ENCODE peak calls at places on chromosomes 5 and 9, in five cellular contexts. V is HepG2, L is HCT116, W is H1, C is K562. R is an unnamed sample.

GRCh38 chr5:34791761-34792244 is 47.2 kb upstream of the TTC23L start:
- DNase-seq in V (no peak), L (no peak), W (no peak), C (no peak), R (no peak)

GRCh38 chr5:178542455-178542854 is 47.7 kb downstream of the COL23A1 start:
- DNase-seq in V (no peak), L (no peak), W (no peak), C (no peak), R (no peak)

GRCh38 chr5:157020508-157021213 is 38.3 kb downstream of the HAVCR1 start:
- DNase-seq in V (no peak), L (no peak), W (no peak), C (no peak), R (no peak)

GRCh38 chr9:70805953-70806352 is 315.5 kb downstream of the TRPM3 start:
- DNase-seq in V (no peak), L (no peak), W (no peak), C (no peak), R (no peak)

GRCh38 chr5:82308997-82309670 is 31.0 kb upstream of the RPS23 start:
- DNase-seq in V (no peak), L (no peak), W (no peak), C (no peak), R (no peak)

GRCh38 chr5:151405334-151405872 is 42.0 kb upstream of the SLC36A1 start:
- DNase-seq in V (no peak), L (no peak), W (no peak), C (no peak), R (no peak)

GRCh38 chr9:121217609-121218292 is 16.1 kb upstream of the RAB14 start:
- DNase-seq in V (no peak), L (no peak), W (no peak), C (peak; percentile 25), R (no peak)

GRCh38 chr5:1292139-1292538 is 2.7 kb downstream of the TERT start:
- DNase-seq in V (no peak), L (no peak), W (peak; percentile 41), C (no peak), R (no peak)

GRCh38 chr9:16335788-16336580 is 534.5 kb downstream of the BNC2 start:
- DNase-seq in V (no peak), L (peak; percentile 22), W (no peak), C (no peak), R (no peak)

GRCh38 chr5:86332851-86333250 is 284.9 kb upstream of the COX7C start:
- DNase-seq in V (no peak), L (no peak), W (no peak), C (no peak), R (no peak)

GRCh38 chr9:71765693-71766092 is 2.6 kb downstream of the CEMIP2 start:
- DNase-seq in V (peak; percentile 79), L (no peak), W (no peak), C (no peak), R (no peak)

GRCh38 chr9:4640027-4640426 is 22.1 kb upstream of the PLPP6 start:
- DNase-seq in V (peak; percentile 15), L (peak; percentile 31), W (no peak), C (peak; percentile 10), R (no peak)

DNA sequence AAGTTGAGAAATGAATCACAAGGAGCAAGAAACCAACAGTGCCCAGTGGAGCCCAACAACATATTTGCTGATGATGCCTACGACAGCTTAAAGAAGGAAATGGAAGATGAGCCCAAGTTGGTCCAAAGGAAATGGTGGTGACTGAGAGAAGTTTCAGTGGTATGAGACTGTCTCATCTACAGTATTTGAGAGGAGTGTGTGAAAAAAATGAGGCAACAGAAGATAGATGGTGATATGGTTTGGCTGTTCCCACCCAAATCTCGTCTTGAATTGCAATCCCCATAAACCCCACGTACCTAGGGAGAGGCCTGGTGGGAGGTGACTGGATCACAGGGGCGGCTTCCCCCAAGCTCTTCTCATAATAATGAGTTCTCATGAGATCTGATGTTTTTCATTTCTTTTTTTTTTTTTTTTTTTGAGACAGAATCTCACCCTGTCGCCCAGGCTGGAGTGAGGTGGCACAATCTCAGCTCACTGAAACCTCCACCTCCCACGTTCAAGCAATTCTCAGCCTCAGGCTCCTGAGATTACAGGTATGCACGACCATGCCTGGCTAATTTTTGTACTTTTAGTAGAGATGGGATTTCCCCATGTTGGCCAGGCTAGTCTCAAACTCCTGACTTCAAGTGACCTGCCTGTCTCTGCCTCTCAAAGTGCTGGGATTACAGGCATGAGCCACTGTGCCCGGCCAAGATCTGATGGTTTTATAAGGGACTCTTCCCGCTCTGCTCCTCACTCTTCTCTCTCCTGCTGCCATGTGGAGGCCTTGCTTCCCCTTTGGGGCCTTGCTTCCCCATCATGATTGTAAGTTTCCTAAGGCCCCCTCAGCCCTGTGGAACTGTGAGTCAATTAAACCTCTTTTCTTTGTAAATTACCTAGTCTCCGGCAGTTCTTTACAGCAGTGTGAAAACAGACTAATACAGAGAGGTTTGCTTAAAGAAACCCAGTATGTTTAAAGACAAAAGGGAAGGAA is 30.2 kb downstream of the EFCAB9 start:
- DNase-seq in V (no peak), L (no peak), W (no peak), C (no peak), R (no peak)
- TF ChIP-seq ZNF274 in V (no peak), L (no peak), W (no peak), C (no peak), R (no peak)

DNA sequence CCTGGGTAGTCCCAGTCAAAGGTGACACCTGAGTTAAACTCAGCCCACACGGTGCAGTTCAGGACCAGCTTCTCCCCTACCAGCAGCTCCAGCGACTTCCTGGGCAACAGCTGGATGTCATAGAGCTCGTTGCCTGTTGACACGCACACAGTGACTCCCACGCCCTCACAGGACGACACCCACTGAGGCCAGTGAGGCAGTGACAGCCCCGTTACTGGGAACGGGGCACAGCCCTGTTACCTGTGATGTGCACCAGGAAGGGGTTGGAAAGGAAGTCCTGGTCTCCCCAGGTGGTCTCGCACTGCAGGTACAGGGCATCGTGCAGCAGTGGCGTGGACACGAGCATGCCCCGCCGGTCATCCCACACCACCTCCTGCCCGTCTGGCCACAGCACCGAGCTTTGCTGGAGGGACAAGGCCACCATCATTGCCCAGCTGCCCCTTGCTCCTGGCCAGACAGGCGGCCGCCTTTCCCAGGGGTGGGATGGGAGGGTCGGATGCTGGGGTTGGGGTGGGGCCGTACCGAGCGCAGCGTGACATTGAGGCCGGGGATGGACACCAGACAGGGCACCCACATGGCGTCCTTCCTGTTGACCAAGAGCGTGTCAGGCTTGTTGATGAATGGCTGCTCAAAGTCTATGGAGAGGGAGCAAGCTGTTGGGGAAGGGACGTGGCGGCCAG is 19.6 kb downstream of the FLT4 start:
- DNase-seq in V (no peak), L (no peak), W (no peak), C (no peak), R (no peak)
- TF ChIP-seq ZNF274 in V (no peak), L (no peak), W (no peak), C (no peak), R (no peak)

GRCh38 chr9:35682083-35682482 is 7.6 kb downstream of the TPM2 start:
- DNase-seq in V (no peak), L (no peak), W (no peak), C (no peak), R (no peak)
- TF ChIP-seq ZNF274 in V (no peak), L (no peak), W (no peak), C (no peak), R (no peak)

GRCh38 chr5:62937661-62938558 is 359.3 kb downstream of the LRRC70 start:
- DNase-seq in V (peak; percentile 58), L (no peak), W (no peak), C (no peak), R (no peak)
- TF ChIP-seq ZNF274 in V (no peak), L (no peak), W (no peak), C (no peak), R (no peak)

GRCh38 chr5:129547137-129547536 is 87.0 kb downstream of the ADAMTS19 start:
- DNase-seq in V (no peak), L (no peak), W (no peak), C (no peak), R (no peak)

GRCh38 chr5:129541648-129542251 is 81.7 kb downstream of the ADAMTS19 start:
- DNase-seq in V (peak; percentile 13), L (peak; percentile 48), W (no peak), C (peak; percentile 6), R (no peak)
- TF ChIP-seq ZNF274 in V (no peak), L (no peak), W (no peak), C (no peak), R (no peak)

GRCh38 chr9:68947015-68947414 is 66.9 kb downstream of the PRKACG start:
- DNase-seq in V (no peak), L (no peak), W (peak; percentile 55), C (no peak), R (peak; percentile 50)
- TF ChIP-seq ZNF274 in V (no peak), L (no peak), W (no peak), C (no peak), R (no peak)

GRCh38 chr9:534886-535285 is 306.6 kb upstream of the DMRT1 start:
- DNase-seq in V (no peak), L (no peak), W (no peak), C (no peak), R (no peak)
- TF ChIP-seq ZNF274 in V (no peak), L (no peak), W (no peak), C (no peak), R (no peak)

GRCh38 chr5:145433077-145433476 is 402.1 kb downstream of the PRELID2 start:
- DNase-seq in V (no peak), L (no peak), W (no peak), C (no peak), R (no peak)

DNA sequence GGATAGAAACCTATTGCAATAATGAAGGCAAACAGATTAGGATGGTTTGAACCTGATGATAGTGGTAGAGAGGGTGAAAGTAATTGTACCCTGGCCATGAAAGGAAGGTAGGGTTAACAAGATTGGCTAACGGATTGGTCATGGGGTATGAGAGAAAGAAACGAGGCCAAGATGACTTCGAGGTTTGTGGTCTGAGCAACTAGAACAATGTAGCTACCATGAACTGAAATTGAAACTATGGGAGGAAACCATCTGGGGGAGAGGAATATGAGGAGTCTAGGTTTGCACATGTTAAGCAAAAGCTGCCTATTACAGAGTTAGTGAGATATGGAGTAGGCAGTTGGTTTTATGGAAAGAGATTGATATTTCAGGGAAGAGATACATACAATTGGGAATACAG is 406.0 kb downstream of the PRELID2 start:
- DNase-seq in V (no peak), L (no peak), W (no peak), C (no peak), R (no peak)
- TF ChIP-seq ZNF274 in V (no peak), L (no peak), W (no peak), C (no peak), R (no peak)